ENCODE peak calls at places on chromosomes 4 and X, in ten cellular contexts. X, K, U, O, N, J, E, D, W and S are unnamed samples.

GRCh38 chrX:141455103-141455502 is 129.4 kb downstream of the SPANXA1 start:
- DNase-seq in O (no peak), N (no peak), U (no peak), J (no peak), D (no peak), W (no peak), E (no peak), K (no peak), X (no peak), S (no peak)

GRCh38 chr4:126756050-126756809 is 876.5 kb upstream of the INTU start:
- DNase-seq in J (no peak), K (no peak), D (no peak), W (no peak), X (no peak), O (no peak), U (no peak), N (no peak), E (no peak), S (no peak)

GRCh38 chrX:9525511-9526248 is 60.8 kb downstream of the TBL1X start:
- DNase-seq in K (no peak), W (peak; percentile 21), D (peak; percentile 20), N (no peak), E (no peak), X (no peak), O (no peak), J (no peak), U (no peak), S (no peak)

GRCh38 chrX:7987160-7987992 is 60.2 kb upstream of the PNPLA4 start:
- DNase-seq in D (no peak), J (no peak), W (peak; percentile 4), U (no peak), K (no peak), N (no peak), X (peak; percentile 22), O (no peak), E (peak; percentile 47), S (no peak)

GRCh38 chrX:2710041-2710471 is 19.0 kb downstream of the CD99 start:
- DNase-seq in E (peak; percentile 93), W (peak; percentile 88), K (no peak), O (no peak), X (peak; percentile 95), U (no peak), J (no peak), D (peak; percentile 95), N (peak; percentile 52), S (peak; percentile 26)

GRCh38 chrX:17459596-17459995 is 84.6 kb downstream of the NHS start:
- DNase-seq in U (no peak), N (no peak), O (no peak), D (peak; percentile 72), W (peak; percentile 66), K (no peak), E (peak; percentile 66), X (peak; percentile 78), J (no peak), S (no peak)

GRCh38 chr4:137614491-137614890 is 82.2 kb upstream of the PCDH18 start:
- DNase-seq in J (no peak), N (no peak), X (no peak), K (no peak), O (no peak), U (no peak), E (peak; percentile 1), W (peak; percentile 80), D (no peak), S (no peak)

GRCh38 chr4:72209600-72209999 is 177.8 kb downstream of the NPFFR2 start:
- DNase-seq in E (peak; percentile 92), J (no peak), U (no peak), D (no peak), W (no peak), O (no peak), K (no peak), N (no peak), X (no peak), S (no peak)

DNA sequence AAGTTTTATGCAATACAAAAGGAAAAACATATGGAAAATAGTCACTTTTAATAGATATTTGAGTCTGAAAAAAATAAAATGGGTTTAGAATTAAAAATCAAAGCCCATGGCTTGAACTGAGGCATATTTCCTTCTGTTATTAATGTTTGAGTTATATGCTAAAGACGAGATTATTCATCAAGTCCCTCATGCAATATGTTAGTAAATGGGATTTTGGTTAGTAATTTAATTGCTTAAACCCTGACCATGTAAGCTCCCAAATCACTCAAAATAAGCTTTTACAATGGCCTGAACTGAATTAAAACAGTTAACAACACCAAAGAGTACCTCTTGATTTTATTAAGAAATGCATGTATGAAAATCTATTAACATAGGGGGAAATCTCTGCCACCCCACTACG is 12.1 kb downstream of the UNC5C start:
- DNase-seq in K (no peak), J (no peak), X (no peak), D (peak; percentile 50), E (no peak), U (no peak), W (no peak), O (no peak), N (no peak), S (no peak)
- H3K4me3 ChIP-seq in K (peak overlapping the region; percentile 27), J (peak overlapping the region; percentile 5), X (no peak overlapping the region), D (peak overlapping the region; percentile 16), E (no peak overlapping the region), U (no peak overlapping the region), W (no peak overlapping the region), O (no peak overlapping the region), N (no peak overlapping the region), S (peak overlapping the region; percentile 36)

DNA sequence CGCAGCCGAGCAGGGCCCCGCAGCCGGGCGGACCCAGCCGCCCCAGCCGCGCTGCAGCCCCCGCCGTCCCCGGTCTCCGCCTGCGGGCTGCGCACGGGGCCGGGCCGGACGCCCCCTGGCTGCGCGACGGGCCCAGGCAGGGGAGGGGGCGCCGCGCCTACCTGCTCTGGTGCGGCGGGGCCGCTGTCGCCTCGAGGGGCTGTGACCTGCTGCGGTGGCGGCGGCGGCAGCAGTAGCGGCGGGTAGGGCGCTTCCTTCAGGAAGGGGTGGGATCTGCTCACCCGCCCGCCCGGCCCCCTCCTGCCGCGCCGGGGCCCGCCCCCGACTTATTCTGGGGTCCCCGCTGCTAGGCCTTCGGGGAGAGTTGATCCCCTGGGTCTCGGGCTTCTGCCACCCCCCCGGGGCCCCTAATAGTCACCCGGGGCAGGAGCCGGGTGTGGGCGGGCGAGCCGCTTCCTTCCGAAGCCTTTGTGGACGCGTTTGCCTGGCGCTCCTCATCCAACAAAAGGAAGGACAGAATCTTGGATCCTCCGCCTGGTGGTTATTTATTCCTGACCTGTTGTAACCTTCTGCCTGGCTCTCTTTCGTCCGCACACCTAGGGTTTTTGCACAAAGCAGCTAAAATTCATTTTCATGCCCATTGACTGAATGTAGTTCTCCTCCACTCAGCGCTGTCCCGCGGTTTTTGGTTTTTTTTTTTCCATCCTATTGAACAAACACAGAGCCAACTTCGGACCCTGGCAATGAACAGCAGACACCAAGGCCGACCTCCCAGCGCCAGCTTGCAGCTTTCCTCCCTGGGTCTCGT is at the start of gene TMEM150C:
- DNase-seq in X (peak; percentile 61), N (peak; percentile 45), K (no peak), O (peak; percentile 71), E (peak; percentile 6), U (no peak), W (no peak), J (no peak), D (peak; percentile 11), S (peak; percentile 74)
- H3K4me3 ChIP-seq in X (peak within 1 kb of the TSS; percentile 78), N (peak within 1 kb of the TSS; percentile 94), K (peak within 1 kb of the TSS; percentile 74), O (peak within 1 kb of the TSS; percentile 67), E (peak within 1 kb of the TSS; percentile 24), U (no peak within 1 kb of the TSS), W (peak within 1 kb of the TSS; percentile 68), J (peak within 1 kb of the TSS; percentile 62), D (peak within 1 kb of the TSS; percentile 49), S (peak within 1 kb of the TSS; percentile 88)

DNA sequence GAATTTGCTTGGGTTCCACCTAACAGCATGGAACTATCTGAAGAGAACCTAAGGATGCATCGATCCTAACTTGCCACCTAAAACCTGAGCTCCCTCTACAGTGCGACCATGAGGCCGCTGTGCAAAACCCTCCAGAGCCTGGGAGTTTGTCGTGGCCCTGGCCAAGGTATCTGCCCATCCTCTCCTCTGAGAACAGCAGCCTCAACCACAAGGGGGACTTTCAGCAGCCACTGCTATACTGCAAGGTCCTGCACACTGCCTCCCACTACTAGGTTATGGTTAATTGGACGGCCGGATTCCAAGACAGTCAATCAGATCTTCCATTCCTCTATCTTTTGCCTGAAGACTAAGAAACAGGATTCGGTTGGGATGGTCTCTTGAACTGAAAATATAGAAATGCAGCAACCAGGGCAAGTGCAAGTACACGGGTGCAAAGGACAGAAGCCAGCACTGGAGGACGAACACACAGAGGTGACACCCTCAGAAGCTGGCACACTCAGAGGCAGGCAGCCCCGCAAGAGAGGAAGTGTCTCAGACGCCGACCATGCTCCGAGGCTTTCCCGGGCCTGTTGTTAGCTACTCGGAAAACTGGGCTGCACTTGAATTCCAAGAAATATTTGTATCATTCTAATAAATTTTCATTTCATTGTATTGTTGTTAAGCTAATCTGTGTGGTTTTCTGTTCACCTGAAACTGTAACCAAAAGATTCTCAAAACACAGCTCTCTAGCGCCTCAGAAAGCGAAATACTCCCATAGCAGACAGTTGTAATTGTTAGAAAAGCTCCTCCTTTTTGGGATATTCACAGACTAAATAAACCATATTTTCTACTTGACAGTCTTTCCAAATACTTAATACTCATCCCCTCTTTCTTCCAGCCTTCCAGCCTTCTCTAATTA is 63.3 kb downstream of the AFAP1 start:
- DNase-seq in W (peak; percentile 73), K (no peak), J (no peak), N (peak; percentile 75), U (no peak), E (no peak), X (peak; percentile 76), O (peak; percentile 53), D (peak; percentile 59), S (peak; percentile 68)
- H3K4me3 ChIP-seq in W (no peak overlapping the region), K (peak overlapping the region; percentile 16), J (no peak overlapping the region), N (no peak overlapping the region), U (no peak overlapping the region), E (no peak overlapping the region), X (peak overlapping the region; percentile 56), O (no peak overlapping the region), D (no peak overlapping the region), S (no peak overlapping the region)

GRCh38 chrX:153375571-153375970 is 25.6 kb downstream of the PNMA6E start:
- DNase-seq in W (no peak), K (no peak), U (no peak), E (no peak), J (no peak), D (no peak), O (no peak), X (no peak), N (no peak), S (no peak)

GRCh38 chrX:153370293-153371055 is 30.7 kb downstream of the PNMA6E start:
- DNase-seq in X (no peak), U (no peak), D (peak; percentile 9), E (no peak), N (no peak), J (no peak), O (no peak), W (peak; percentile 4), K (no peak), S (no peak)

GRCh38 chrX:153371256-153371655 is 29.9 kb downstream of the PNMA6E start:
- DNase-seq in D (no peak), J (no peak), O (no peak), U (no peak), W (no peak), K (no peak), N (no peak), X (no peak), E (no peak), S (no peak)

GRCh38 chrX:153374426-153374825 is 26.7 kb downstream of the PNMA6E start:
- DNase-seq in J (no peak), E (no peak), X (no peak), D (peak; percentile 3), K (no peak), O (no peak), W (no peak), N (no peak), U (no peak), S (no peak)

DNA sequence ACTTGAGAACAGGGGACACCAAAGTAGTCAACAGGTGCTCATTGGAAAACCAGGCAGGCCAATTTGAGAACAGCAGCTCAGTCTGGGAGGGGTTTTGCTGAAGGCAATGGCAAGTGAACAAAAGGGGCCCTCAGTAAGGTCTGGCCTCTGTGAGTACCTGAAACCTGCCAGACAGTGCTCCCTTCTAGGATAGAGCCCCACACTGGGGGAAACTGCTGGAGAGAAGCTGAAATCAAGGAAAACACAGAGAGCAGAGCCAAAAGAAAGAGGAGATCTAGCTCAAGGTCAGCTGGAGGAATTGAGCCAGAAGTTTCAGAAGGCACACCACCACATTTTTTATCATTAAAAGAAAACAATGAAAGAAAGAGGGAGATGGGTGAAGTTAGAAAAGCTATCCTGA is 28.2 kb downstream of the PNMA6E start:
- DNase-seq in J (no peak), D (no peak), X (no peak), U (no peak), E (no peak), O (no peak), N (no peak), K (no peak), W (no peak), S (no peak)
- H3K4me3 ChIP-seq in J (no peak overlapping the region), D (no peak overlapping the region), X (no peak overlapping the region), U (no peak overlapping the region), E (no peak overlapping the region), O (no peak overlapping the region), N (no peak overlapping the region), K (no peak overlapping the region), W (no peak overlapping the region), S (no peak overlapping the region)